ENCODE peak calls at places on chromosomes 16 and 17, in six cellular contexts. T is NCI-H1105, F is fibroblast of the aortic adventitia, Y is AG04449, B is body of pancreas, X is GM12865. J is an unnamed sample.

GRCh38 chr17:9522074-9522473 is 53.5 kb downstream of the STX8 start:
- DNase-seq in T (peak), F (peak), Y (no peak), B (peak), X (peak), J (peak)

GRCh38 chr16:79642652-79643051 is 42.1 kb upstream of the MAF start:
- DNase-seq in T (no peak), F (no peak), Y (no peak), B (no peak), X (no peak), J (no peak)

GRCh38 chr16:55499951-55500350 is 8.9 kb upstream of the LPCAT2 start:
- DNase-seq in T (no peak), F (peak), Y (peak), B (no peak), X (no peak), J (no peak)

GRCh38 chr16:57752581-57753447 is 17.2 kb downstream of the KATNB1 start:
- DNase-seq in T (no peak), F (no peak), Y (no peak), B (peak), X (no peak), J (no peak)

GRCh38 chr16:69818811-69819587 is 56.9 kb downstream of the WWP2 start:
- DNase-seq in T (no peak), F (no peak), Y (no peak), B (no peak), X (no peak), J (no peak)

GRCh38 chr16:84583995-84584394 is 33.9 kb downstream of the COTL1 start:
- DNase-seq in T (no peak), F (no peak), Y (no peak), B (peak), X (no peak), J (peak)

GRCh38 chr16:23317266-23317661 is 15.2 kb downstream of the SCNN1B start:
- DNase-seq in T (peak), F (no peak), Y (no peak), B (peak), X (no peak), J (no peak)

GRCh38 chr17:32943647-32944191 is 15.8 kb downstream of the TMEM98 start:
- DNase-seq in T (no peak), F (peak), Y (peak), B (peak), X (no peak), J (no peak)

GRCh38 chr17:67759355-67760171 is 41.8 kb downstream of the NOL11 start:
- DNase-seq in T (no peak), F (peak), Y (peak), B (no peak), X (no peak), J (no peak)

GRCh38 chr16:10121496-10121895 is 60.7 kb downstream of the GRIN2A start:
- DNase-seq in T (no peak), F (peak), Y (peak), B (no peak), X (peak), J (peak)